ENCODE peak calls at places on chromosome 1, in five cellular contexts. V is hepatocyte, X is cardiac muscle cell, K is thoracic aorta, U is mesothelial cell of epicardium. Q is an unnamed sample.

GRCh38 chr1:201275266-201275666 is 8.0 kb upstream of the PKP1 start:
- DNase-seq in V (no peak), X (peak), K (no peak), U (no peak), Q (no peak)

GRCh38 chr1:76038306-76039004 is 36.1 kb upstream of the ST6GALNAC3 start:
- DNase-seq in V (no peak), X (peak), K (no peak), U (no peak), Q (no peak)

GRCh38 chr1:165218666-165219065 is 137.8 kb downstream of the LMX1A start:
- DNase-seq in V (no peak), X (no peak), K (no peak), U (peak), Q (no peak)

GRCh38 chr1:67711850-67712202 is 26.8 kb downstream of the GADD45A start:
- DNase-seq in V (no peak), X (no peak), K (no peak), U (no peak), Q (no peak)

GRCh38 chr1:174777262-174777661 is 222.5 kb upstream of the CACYBP start:
- DNase-seq in V (no peak), X (no peak), K (no peak), U (no peak), Q (no peak)

GRCh38 chr1:206550446-206550845 is 43.1 kb downstream of the RASSF5 start:
- DNase-seq in V (no peak), X (no peak), K (no peak), U (no peak), Q (no peak)

GRCh38 chr1:236284291-236284711 is 2.5 kb upstream of the ERO1B start:
- DNase-seq in V (no peak), X (no peak), K (no peak), U (no peak), Q (no peak)

GRCh38 chr1:93845554-93846150 is 33.4 kb downstream of the DNTTIP2 start:
- DNase-seq in V (peak), X (peak), K (no peak), U (peak), Q (no peak)

DNA sequence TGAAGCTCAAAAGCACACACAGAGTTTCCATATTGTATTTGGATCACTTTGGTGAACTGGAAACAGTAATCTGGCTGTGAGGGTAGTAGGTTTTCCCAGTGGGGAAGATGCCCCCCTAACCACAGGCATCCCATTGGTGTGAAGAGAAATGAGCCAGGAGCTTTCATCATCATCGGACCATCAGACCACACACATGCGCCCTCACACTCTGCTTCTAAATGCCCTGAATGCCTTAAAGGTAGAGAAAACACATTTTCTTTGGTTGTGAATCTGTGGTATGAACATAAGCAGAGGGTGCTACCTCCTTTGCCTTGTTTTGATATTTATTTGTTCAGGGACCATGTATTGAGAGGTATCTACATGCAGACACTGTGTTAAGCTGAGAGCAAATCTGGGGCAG is 79.0 kb upstream of the DNAH14 start:
- DNase-seq in V (no peak), X (no peak), K (no peak), U (no peak), Q (no peak)
- TF ChIP-seq CTCF in V (no peak), X (no peak), K (no peak), U (no peak), Q (no peak)

GRCh38 chr1:31834501-31834900 is 18.7 kb upstream of the SPOCD1 start:
- DNase-seq in V (no peak), X (no peak), K (no peak), U (no peak), Q (no peak)
- TF ChIP-seq CTCF in V (no peak), X (no peak), K (no peak), U (no peak), Q (no peak)

GRCh38 chr1:155093938-155094621 is 15.4 kb downstream of the EFNA3 start:
- DNase-seq in V (peak), X (peak), K (no peak), U (peak), Q (no peak)
- TF ChIP-seq CTCF in V (peak), X (peak), K (no peak), U (peak), Q (no peak)

GRCh38 chr1:37342736-37343135 is 131.6 kb upstream of the ZC3H12A start:
- DNase-seq in V (no peak), X (no peak), K (no peak), U (no peak), Q (no peak)
- TF ChIP-seq CTCF in V (no peak), X (no peak), K (no peak), U (no peak), Q (no peak)

GRCh38 chr1:115677570-115677969 is 35.8 kb downstream of the VANGL1 start:
- DNase-seq in V (no peak), X (no peak), K (no peak), U (no peak), Q (no peak)
- TF ChIP-seq CTCF in V (no peak), X (no peak), K (no peak), U (no peak), Q (no peak)

DNA sequence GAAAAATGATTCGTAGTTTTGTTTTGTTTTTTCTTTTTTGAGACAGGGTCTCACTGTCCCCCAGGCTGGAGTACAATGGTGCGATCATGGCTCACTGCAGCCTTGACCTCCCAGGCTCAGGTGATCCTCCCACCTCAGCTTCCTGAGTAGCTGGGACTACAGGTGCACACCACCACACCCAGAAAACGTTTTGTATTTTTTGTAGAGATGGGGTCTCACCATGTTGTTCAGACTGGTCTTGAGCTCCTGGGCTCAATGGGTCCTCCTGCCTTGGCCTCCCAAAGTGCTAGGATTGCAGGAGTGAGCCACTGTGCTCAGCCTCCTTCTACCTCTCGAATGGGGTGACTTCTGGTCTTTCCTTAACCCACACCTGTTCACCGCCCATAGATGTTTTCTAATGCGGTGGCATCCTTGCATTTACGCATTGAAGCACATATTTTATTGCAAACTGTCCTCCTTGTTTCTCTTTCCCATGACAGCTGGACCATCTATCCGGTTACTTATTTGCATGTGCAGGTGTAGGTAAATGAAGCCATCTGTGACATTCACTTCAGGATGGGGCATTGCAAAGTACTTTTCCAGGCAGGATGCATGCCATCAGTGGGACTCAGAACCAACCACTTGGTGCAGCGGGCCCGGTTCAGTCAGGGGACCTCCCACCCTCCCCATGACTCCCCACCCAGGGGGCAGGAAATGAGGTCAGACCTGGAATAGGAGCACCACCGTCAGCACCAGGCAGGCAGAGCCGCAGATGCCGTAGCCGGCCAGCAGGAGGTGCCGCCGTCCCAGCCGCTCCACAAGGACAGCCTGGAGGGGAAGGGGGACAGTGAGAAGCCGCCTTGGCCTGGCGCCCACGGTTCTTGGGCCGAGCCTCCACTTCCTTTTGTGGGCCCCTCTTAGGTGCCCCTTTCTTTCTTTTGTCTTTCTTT is 16.5 kb downstream of the SLC2A7 start:
- DNase-seq in V (peak), X (peak), K (no peak), U (no peak), Q (peak)
- TF ChIP-seq CTCF in V (peak), X (peak), K (peak), U (peak), Q (peak)

GRCh38 chr1:12184008-12184681 is 17.4 kb downstream of the TNFRSF1B start:
- DNase-seq in V (peak), X (peak), K (peak), U (no peak), Q (peak)
- TF ChIP-seq CTCF in V (no peak), X (peak), K (no peak), U (no peak), Q (no peak)

DNA sequence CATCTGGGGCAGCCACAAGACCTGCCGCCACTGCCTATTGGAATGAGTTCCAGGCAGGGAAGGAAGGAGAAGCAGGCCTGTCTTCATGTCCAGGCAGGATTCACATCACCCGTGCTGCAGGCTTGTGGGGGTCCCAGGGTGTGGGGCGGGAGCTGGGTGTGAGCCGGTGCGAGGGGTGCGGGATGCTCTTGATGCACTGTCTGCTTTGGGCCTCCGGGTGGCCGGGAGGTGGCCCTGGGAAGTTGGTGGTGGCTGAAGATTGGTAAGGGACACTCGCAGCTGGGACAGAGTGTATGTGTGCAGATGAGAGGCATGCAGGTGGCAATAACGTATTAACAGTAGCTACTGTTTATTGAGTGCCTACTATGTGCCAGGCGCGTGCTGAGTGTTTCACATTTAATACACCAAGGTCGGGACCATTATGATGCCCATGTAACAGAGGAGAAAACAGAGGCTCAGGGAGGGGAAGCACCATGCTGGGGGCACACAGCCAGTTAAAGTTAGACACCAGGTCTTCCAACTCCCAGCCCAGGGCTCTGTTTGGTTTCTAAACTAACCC is 3.3 kb downstream of the CROCC start:
- DNase-seq in V (no peak), X (no peak), K (no peak), U (no peak), Q (no peak)
- TF ChIP-seq CTCF in V (no peak), X (peak), K (no peak), U (no peak), Q (peak)

Q was measured in endothelial cell.